ENCODE peak calls at places on chromosomes 6 and 20, in ten cellular contexts. Q, I, O, V, K, M, D, G, P and E are unnamed samples.

GRCh38 chr20:49517509-49518100 is 35.1 kb upstream of the KCNB1 start:
- DNase-seq in V (no peak), P (no peak), G (no peak), O (no peak), I (no peak), M (no peak), D (no peak), Q (no peak), K (no peak), E (no peak)

GRCh38 chr6:28743271-28743789 is 180.5 kb downstream of the TRIM27 start:
- DNase-seq in G (no peak), I (no peak), V (no peak), M (no peak), K (no peak), P (no peak), Q (no peak), O (no peak), D (no peak), E (no peak)

GRCh38 chr6:108171918-108172516 is 6.2 kb downstream of the NR2E1 start:
- DNase-seq in V (no peak), K (no peak), Q (no peak), D (no peak), P (no peak), I (no peak), M (no peak), O (no peak), G (no peak), E (no peak)

GRCh38 chr6:87029711-87030314 is 65.1 kb downstream of the CGA start:
- DNase-seq in I (no peak), P (no peak), M (peak; percentile 59), Q (no peak), O (peak; percentile 16), D (peak; percentile 37), V (peak; percentile 28), G (peak; percentile 51), K (peak; percentile 20), E (peak; percentile 8)

GRCh38 chr6:14217728-14218637 is 100.4 kb downstream of the CD83 start:
- DNase-seq in D (peak; percentile 48), K (peak; percentile 78), I (no peak), Q (no peak), M (no peak), G (no peak), P (no peak), O (no peak), V (no peak), E (peak; percentile 29)

GRCh38 chr6:37131104-37131959 is 38.6 kb upstream of the PIM1 start:
- DNase-seq in Q (no peak), D (no peak), O (no peak), I (no peak), G (no peak), V (no peak), K (no peak), M (peak; percentile 21), P (no peak), E (no peak)

GRCh38 chr6:151430886-151431285 is 21.0 kb downstream of the RMND1 start:
- DNase-seq in O (no peak), M (no peak), I (no peak), K (no peak), G (no peak), P (no peak), V (peak; percentile 21), Q (no peak), D (no peak), E (no peak)

GRCh38 chr6:105326216-105326615 is 76.7 kb downstream of the PREP start:
- DNase-seq in Q (no peak), I (no peak), D (peak; percentile 65), K (peak; percentile 64), O (no peak), P (no peak), V (no peak), G (peak; percentile 22), M (peak; percentile 80), E (no peak)

GRCh38 chr6:25481267-25481666 is 170.7 kb upstream of the SCGN start:
- DNase-seq in P (no peak), K (no peak), Q (no peak), G (no peak), I (no peak), O (no peak), D (no peak), M (no peak), V (no peak), E (no peak)

GRCh38 chr20:50280851-50281655 is 90.4 kb downstream of the CEBPB start:
- DNase-seq in O (no peak), I (no peak), D (no peak), M (no peak), V (no peak), K (no peak), P (no peak), Q (no peak), G (no peak), E (no peak)

GRCh38 chr20:32282461-32282860 is 5.0 kb downstream of the KIF3B start:
- DNase-seq in K (peak; percentile 78), O (no peak), V (no peak), Q (no peak), I (peak; percentile 6), D (peak; percentile 39), M (no peak), G (peak; percentile 59), P (no peak), E (peak; percentile 94)

GRCh38 chr6:89291256-89291819 is 23.8 kb downstream of the GABRR2 start:
- DNase-seq in M (no peak), G (no peak), O (no peak), K (no peak), Q (no peak), I (no peak), V (no peak), D (no peak), P (no peak), E (no peak)

GRCh38 chr20:4130404-4131189 is 115.2 kb upstream of the RNF24 start:
- DNase-seq in V (no peak), P (no peak), K (no peak), O (no peak), G (peak; percentile 79), I (no peak), M (peak; percentile 90), Q (no peak), D (no peak), E (no peak)

GRCh38 chr6:30893001-30893591 is 8.8 kb downstream of the DDR1 start:
- DNase-seq in G (no peak), M (no peak), I (no peak), K (no peak), O (no peak), D (no peak), V (peak; percentile 56), Q (no peak), P (no peak), E (no peak)

GRCh38 chr20:49885558-49886332 is 29.6 kb downstream of the SPATA2 start:
- DNase-seq in M (no peak), P (no peak), I (no peak), D (no peak), V (peak; percentile 34), G (no peak), Q (no peak), O (no peak), K (no peak), E (no peak)

GRCh38 chr20:52305843-52306242 is 114.3 kb upstream of the ZFP64 start:
- DNase-seq in O (no peak), Q (no peak), K (no peak), G (peak; percentile 89), I (no peak), V (no peak), D (no peak), M (no peak), P (no peak), E (no peak)

GRCh38 chr20:21241400-21241799 is 61.7 kb upstream of the XRN2 start:
- DNase-seq in G (no peak), O (no peak), P (no peak), I (no peak), K (peak; percentile 84), Q (no peak), M (no peak), D (peak; percentile 69), V (no peak), E (peak; percentile 90)

GRCh38 chr20:58393299-58393698 is 4.3 kb downstream of the VAPB start:
- DNase-seq in O (no peak), D (no peak), G (no peak), I (no peak), Q (no peak), P (no peak), K (no peak), M (peak; percentile 60), V (no peak), E (no peak)

GRCh38 chr20:34607066-34607465 is 48.5 kb downstream of the MAP1LC3A start:
- DNase-seq in V (no peak), P (no peak), O (no peak), Q (no peak), K (no peak), I (no peak), D (no peak), G (no peak), M (no peak), E (no peak)

GRCh38 chr6:38156818-38157565 is 337.5 kb downstream of the ZFAND3 start:
- DNase-seq in V (no peak), I (no peak), M (no peak), O (no peak), G (no peak), D (no peak), Q (no peak), P (no peak), K (no peak), E (no peak)

GRCh38 chr6:34235605-34236422 is 859 bp upstream of the HMGA1 start:
- DNase-seq in Q (peak; percentile 83), M (peak; percentile 78), V (peak; percentile 95), D (no peak), G (no peak), I (no peak), O (no peak), K (no peak), P (peak; percentile 60), E (no peak)